ENCODE peak calls at places on chromosomes 16 and 17, in ten cellular contexts. One of them, this sample, is unnamed.

GRCh38 chr16:86251682-86252081 is 258.6 kb upstream of the FOXF1 start:
- DNase-seq in neural progenitor cell: no peak
- DNase-seq in CD4-positive, CD25-positive, alpha-beta regulatory T cell: no peak
- DNase-seq in A549: no peak
- DNase-seq in tibial artery: no peak
- DNase-seq in CD4-positive, alpha-beta T cell: no peak
- DNase-seq in heart right ventricle: no peak
- DNase-seq in effector memory CD4-positive, alpha-beta T cell: no peak
- DNase-seq in aorta: no peak
- DNase-seq in RWPE1: no peak
- DNase-seq in this sample: no peak

GRCh38 chr16:11049396-11050059 is 105.2 kb downstream of the CLEC16A start:
- DNase-seq in neural progenitor cell: peak
- DNase-seq in CD4-positive, CD25-positive, alpha-beta regulatory T cell: no peak
- DNase-seq in A549: peak
- DNase-seq in tibial artery: no peak
- DNase-seq in CD4-positive, alpha-beta T cell: no peak
- DNase-seq in heart right ventricle: no peak
- DNase-seq in effector memory CD4-positive, alpha-beta T cell: no peak
- DNase-seq in aorta: no peak
- DNase-seq in RWPE1: peak
- DNase-seq in this sample: no peak

GRCh38 chr16:10895053-10895946 is 18.3 kb downstream of the CIITA start:
- DNase-seq in neural progenitor cell: peak
- DNase-seq in CD4-positive, CD25-positive, alpha-beta regulatory T cell: no peak
- DNase-seq in A549: no peak
- DNase-seq in tibial artery: no peak
- DNase-seq in CD4-positive, alpha-beta T cell: peak
- DNase-seq in heart right ventricle: peak
- DNase-seq in effector memory CD4-positive, alpha-beta T cell: no peak
- DNase-seq in aorta: peak
- DNase-seq in RWPE1: peak
- DNase-seq in this sample: no peak

GRCh38 chr16:82156761-82157654 is 13.0 kb downstream of the MPHOSPH6 start:
- DNase-seq in neural progenitor cell: no peak
- DNase-seq in CD4-positive, CD25-positive, alpha-beta regulatory T cell: no peak
- DNase-seq in A549: no peak
- DNase-seq in tibial artery: no peak
- DNase-seq in CD4-positive, alpha-beta T cell: no peak
- DNase-seq in heart right ventricle: no peak
- DNase-seq in effector memory CD4-positive, alpha-beta T cell: no peak
- DNase-seq in aorta: no peak
- DNase-seq in RWPE1: no peak
- DNase-seq in this sample: no peak

GRCh38 chr17:75271955-75272847 is 1.2 kb upstream of the MIF4GD start:
- DNase-seq in neural progenitor cell: no peak
- DNase-seq in CD4-positive, CD25-positive, alpha-beta regulatory T cell: no peak
- DNase-seq in A549: peak
- DNase-seq in tibial artery: no peak
- DNase-seq in CD4-positive, alpha-beta T cell: no peak
- DNase-seq in heart right ventricle: peak
- DNase-seq in effector memory CD4-positive, alpha-beta T cell: no peak
- DNase-seq in aorta: peak
- DNase-seq in RWPE1: no peak
- DNase-seq in this sample: no peak

GRCh38 chr17:41448506-41448905 is 7.7 kb upstream of the KRT38 start:
- DNase-seq in neural progenitor cell: no peak
- DNase-seq in CD4-positive, CD25-positive, alpha-beta regulatory T cell: no peak
- DNase-seq in A549: no peak
- DNase-seq in tibial artery: no peak
- DNase-seq in CD4-positive, alpha-beta T cell: no peak
- DNase-seq in heart right ventricle: no peak
- DNase-seq in effector memory CD4-positive, alpha-beta T cell: no peak
- DNase-seq in aorta: no peak
- DNase-seq in RWPE1: no peak
- DNase-seq in this sample: no peak

GRCh38 chr16:81502396-81503060 is 57.9 kb downstream of the CMIP start:
- DNase-seq in neural progenitor cell: no peak
- DNase-seq in CD4-positive, CD25-positive, alpha-beta regulatory T cell: no peak
- DNase-seq in A549: no peak
- DNase-seq in tibial artery: no peak
- DNase-seq in CD4-positive, alpha-beta T cell: no peak
- DNase-seq in heart right ventricle: no peak
- DNase-seq in effector memory CD4-positive, alpha-beta T cell: no peak
- DNase-seq in aorta: no peak
- DNase-seq in RWPE1: no peak
- DNase-seq in this sample: no peak

GRCh38 chr16:47848481-47849109 is 307.2 kb downstream of the ABCC12 start:
- DNase-seq in neural progenitor cell: peak
- DNase-seq in CD4-positive, CD25-positive, alpha-beta regulatory T cell: no peak
- DNase-seq in A549: no peak
- DNase-seq in tibial artery: no peak
- DNase-seq in CD4-positive, alpha-beta T cell: no peak
- DNase-seq in heart right ventricle: no peak
- DNase-seq in effector memory CD4-positive, alpha-beta T cell: no peak
- DNase-seq in aorta: no peak
- DNase-seq in RWPE1: peak
- DNase-seq in this sample: peak

GRCh38 chr17:31132977-31133376 is 38.2 kb downstream of the NF1 start:
- DNase-seq in neural progenitor cell: no peak
- DNase-seq in CD4-positive, CD25-positive, alpha-beta regulatory T cell: no peak
- DNase-seq in A549: no peak
- DNase-seq in tibial artery: no peak
- DNase-seq in CD4-positive, alpha-beta T cell: no peak
- DNase-seq in heart right ventricle: no peak
- DNase-seq in effector memory CD4-positive, alpha-beta T cell: no peak
- DNase-seq in aorta: no peak
- DNase-seq in RWPE1: no peak
- DNase-seq in this sample: no peak

GRCh38 chr17:61211233-61211632 is 188.4 kb upstream of the TBX2 start:
- DNase-seq in neural progenitor cell: peak
- DNase-seq in CD4-positive, CD25-positive, alpha-beta regulatory T cell: no peak
- DNase-seq in A549: no peak
- DNase-seq in tibial artery: no peak
- DNase-seq in CD4-positive, alpha-beta T cell: no peak
- DNase-seq in heart right ventricle: no peak
- DNase-seq in effector memory CD4-positive, alpha-beta T cell: no peak
- DNase-seq in aorta: no peak
- DNase-seq in RWPE1: no peak
- DNase-seq in this sample: no peak

GRCh38 chr17:16374539-16374938 is 6.4 kb upstream of the UBB start:
- DNase-seq in neural progenitor cell: no peak
- DNase-seq in CD4-positive, CD25-positive, alpha-beta regulatory T cell: no peak
- DNase-seq in A549: no peak
- DNase-seq in tibial artery: no peak
- DNase-seq in CD4-positive, alpha-beta T cell: no peak
- DNase-seq in heart right ventricle: no peak
- DNase-seq in effector memory CD4-positive, alpha-beta T cell: no peak
- DNase-seq in aorta: peak
- DNase-seq in RWPE1: no peak
- DNase-seq in this sample: no peak

GRCh38 chr17:15343749-15344148 is 2.4 kb upstream of the TEKT3 start:
- DNase-seq in neural progenitor cell: no peak
- DNase-seq in CD4-positive, CD25-positive, alpha-beta regulatory T cell: no peak
- DNase-seq in A549: peak
- DNase-seq in tibial artery: no peak
- DNase-seq in CD4-positive, alpha-beta T cell: no peak
- DNase-seq in heart right ventricle: no peak
- DNase-seq in effector memory CD4-positive, alpha-beta T cell: no peak
- DNase-seq in aorta: no peak
- DNase-seq in RWPE1: peak
- DNase-seq in this sample: no peak

DNA sequence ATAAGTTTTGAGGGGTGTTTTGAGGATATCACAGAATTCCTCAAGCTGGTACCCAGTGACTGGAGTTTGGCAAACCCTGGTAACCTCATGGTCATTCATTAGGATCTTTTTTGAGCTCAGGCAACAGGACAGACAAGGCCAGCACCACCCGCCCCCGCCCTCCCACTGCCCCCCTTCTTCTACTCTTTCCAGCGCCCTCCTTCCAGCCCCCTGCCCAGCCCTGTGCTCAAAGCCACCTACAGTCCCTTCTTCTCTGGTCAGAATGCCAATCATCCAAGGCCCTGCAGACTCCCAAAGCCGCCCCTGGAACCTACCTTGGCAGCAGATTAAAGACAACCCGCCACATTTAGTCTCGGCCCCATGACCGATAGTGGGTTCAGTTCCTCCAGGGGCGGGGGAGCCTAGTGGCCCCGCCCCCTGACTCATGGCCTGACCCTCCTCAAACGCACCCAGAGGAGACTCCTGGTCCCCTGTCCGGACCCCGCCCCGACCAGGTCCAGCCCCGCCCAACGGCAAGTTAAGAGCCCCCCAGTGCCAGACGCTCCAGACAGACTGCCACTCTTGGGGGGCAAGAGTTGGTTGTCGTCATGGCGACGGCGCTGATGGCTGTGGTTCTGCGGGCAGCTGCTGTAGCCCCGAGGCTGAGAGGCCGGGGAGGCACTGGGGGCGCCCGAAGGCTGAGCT is at the start of gene NAGS:
- DNase-seq in neural progenitor cell: peak
- DNase-seq in CD4-positive, CD25-positive, alpha-beta regulatory T cell: no peak
- DNase-seq in A549: no peak
- DNase-seq in tibial artery: no peak
- DNase-seq in CD4-positive, alpha-beta T cell: no peak
- DNase-seq in heart right ventricle: no peak
- DNase-seq in effector memory CD4-positive, alpha-beta T cell: no peak
- DNase-seq in aorta: no peak
- DNase-seq in RWPE1: peak
- DNase-seq in this sample: no peak
- H3K27ac ChIP-seq in neural progenitor cell: no peak
- H3K27ac ChIP-seq in CD4-positive, CD25-positive, alpha-beta regulatory T cell: no peak
- H3K27ac ChIP-seq in A549: no peak
- H3K27ac ChIP-seq in tibial artery: no peak
- H3K27ac ChIP-seq in CD4-positive, alpha-beta T cell: no peak
- H3K27ac ChIP-seq in heart right ventricle: no peak
- H3K27ac ChIP-seq in effector memory CD4-positive, alpha-beta T cell: no peak
- H3K27ac ChIP-seq in aorta: no peak
- H3K27ac ChIP-seq in RWPE1: peak
- H3K27ac ChIP-seq in this sample: peak

GRCh38 chr16:19829844-19830703 is 54.6 kb downstream of the GPRC5B start:
- DNase-seq in neural progenitor cell: no peak
- DNase-seq in CD4-positive, CD25-positive, alpha-beta regulatory T cell: no peak
- DNase-seq in A549: no peak
- DNase-seq in tibial artery: no peak
- DNase-seq in CD4-positive, alpha-beta T cell: no peak
- DNase-seq in heart right ventricle: no peak
- DNase-seq in effector memory CD4-positive, alpha-beta T cell: no peak
- DNase-seq in aorta: no peak
- DNase-seq in RWPE1: no peak
- DNase-seq in this sample: no peak

GRCh38 chr16:19833176-19833575 is 51.5 kb downstream of the GPRC5B start:
- DNase-seq in neural progenitor cell: no peak
- DNase-seq in CD4-positive, CD25-positive, alpha-beta regulatory T cell: no peak
- DNase-seq in A549: no peak
- DNase-seq in tibial artery: no peak
- DNase-seq in CD4-positive, alpha-beta T cell: no peak
- DNase-seq in heart right ventricle: no peak
- DNase-seq in effector memory CD4-positive, alpha-beta T cell: no peak
- DNase-seq in aorta: no peak
- DNase-seq in RWPE1: no peak
- DNase-seq in this sample: no peak

GRCh38 chr16:19831678-19832077 is 53.0 kb downstream of the GPRC5B start:
- DNase-seq in neural progenitor cell: no peak
- DNase-seq in CD4-positive, CD25-positive, alpha-beta regulatory T cell: no peak
- DNase-seq in A549: peak
- DNase-seq in tibial artery: no peak
- DNase-seq in CD4-positive, alpha-beta T cell: no peak
- DNase-seq in heart right ventricle: no peak
- DNase-seq in effector memory CD4-positive, alpha-beta T cell: no peak
- DNase-seq in aorta: no peak
- DNase-seq in RWPE1: peak
- DNase-seq in this sample: no peak

GRCh38 chr16:19833581-19833980 is 51.1 kb downstream of the GPRC5B start:
- DNase-seq in neural progenitor cell: no peak
- DNase-seq in CD4-positive, CD25-positive, alpha-beta regulatory T cell: no peak
- DNase-seq in A549: no peak
- DNase-seq in tibial artery: no peak
- DNase-seq in CD4-positive, alpha-beta T cell: no peak
- DNase-seq in heart right ventricle: no peak
- DNase-seq in effector memory CD4-positive, alpha-beta T cell: no peak
- DNase-seq in aorta: no peak
- DNase-seq in RWPE1: no peak
- DNase-seq in this sample: no peak

DNA sequence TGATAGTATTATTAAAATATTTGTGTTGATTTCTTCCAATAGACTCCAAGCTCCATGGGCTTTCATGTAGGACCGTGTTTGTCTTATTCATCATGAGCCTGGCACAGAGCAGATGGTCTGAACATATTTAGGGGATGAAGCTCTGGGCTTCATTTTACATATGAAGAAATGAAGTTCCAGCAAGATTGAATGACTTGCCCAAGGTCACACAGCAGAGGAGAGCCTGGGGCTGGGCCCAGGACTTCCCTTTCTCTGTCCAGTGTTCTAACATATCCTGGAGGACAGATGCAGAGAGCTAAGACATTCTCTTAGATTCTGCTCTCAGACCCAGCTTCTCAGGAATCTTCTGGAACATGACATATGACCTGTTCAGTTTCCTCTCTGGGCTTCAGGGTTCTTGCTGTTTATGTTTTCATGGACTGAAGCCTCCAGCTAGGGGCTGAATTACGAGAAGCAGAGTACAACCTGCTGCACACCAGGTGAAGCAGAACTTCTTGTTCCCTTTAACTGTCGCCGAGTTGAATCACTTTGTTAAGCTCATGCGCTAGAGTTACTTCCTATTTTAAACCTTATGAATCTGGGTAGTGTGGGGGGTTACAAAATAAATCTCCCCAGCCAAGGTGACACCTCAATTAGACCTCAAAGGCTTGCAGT is 53.6 kb downstream of the GPRC5B start:
- DNase-seq in neural progenitor cell: no peak
- DNase-seq in CD4-positive, CD25-positive, alpha-beta regulatory T cell: no peak
- DNase-seq in A549: no peak
- DNase-seq in tibial artery: no peak
- DNase-seq in CD4-positive, alpha-beta T cell: no peak
- DNase-seq in heart right ventricle: no peak
- DNase-seq in effector memory CD4-positive, alpha-beta T cell: no peak
- DNase-seq in aorta: no peak
- DNase-seq in RWPE1: no peak
- DNase-seq in this sample: no peak
- H3K27ac ChIP-seq in neural progenitor cell: no peak
- H3K27ac ChIP-seq in CD4-positive, CD25-positive, alpha-beta regulatory T cell: no peak
- H3K27ac ChIP-seq in A549: no peak
- H3K27ac ChIP-seq in tibial artery: no peak
- H3K27ac ChIP-seq in CD4-positive, alpha-beta T cell: no peak
- H3K27ac ChIP-seq in heart right ventricle: peak
- H3K27ac ChIP-seq in effector memory CD4-positive, alpha-beta T cell: no peak
- H3K27ac ChIP-seq in aorta: no peak
- H3K27ac ChIP-seq in RWPE1: no peak
- H3K27ac ChIP-seq in this sample: no peak

GRCh38 chr17:73785466-73785865 is 141.2 kb upstream of the SDK2 start:
- DNase-seq in neural progenitor cell: peak
- DNase-seq in CD4-positive, CD25-positive, alpha-beta regulatory T cell: no peak
- DNase-seq in A549: no peak
- DNase-seq in tibial artery: no peak
- DNase-seq in CD4-positive, alpha-beta T cell: no peak
- DNase-seq in heart right ventricle: no peak
- DNase-seq in effector memory CD4-positive, alpha-beta T cell: no peak
- DNase-seq in aorta: no peak
- DNase-seq in RWPE1: no peak
- DNase-seq in this sample: no peak
- H3K27ac ChIP-seq in neural progenitor cell: peak
- H3K27ac ChIP-seq in CD4-positive, CD25-positive, alpha-beta regulatory T cell: no peak
- H3K27ac ChIP-seq in A549: peak
- H3K27ac ChIP-seq in tibial artery: no peak
- H3K27ac ChIP-seq in CD4-positive, alpha-beta T cell: no peak
- H3K27ac ChIP-seq in heart right ventricle: no peak
- H3K27ac ChIP-seq in effector memory CD4-positive, alpha-beta T cell: no peak
- H3K27ac ChIP-seq in aorta: no peak
- H3K27ac ChIP-seq in RWPE1: no peak
- H3K27ac ChIP-seq in this sample: no peak

GRCh38 chr16:15781650-15782049 is 75.2 kb downstream of the MYH11 start:
- DNase-seq in neural progenitor cell: no peak
- DNase-seq in CD4-positive, CD25-positive, alpha-beta regulatory T cell: no peak
- DNase-seq in A549: no peak
- DNase-seq in tibial artery: no peak
- DNase-seq in CD4-positive, alpha-beta T cell: no peak
- DNase-seq in heart right ventricle: no peak
- DNase-seq in effector memory CD4-positive, alpha-beta T cell: no peak
- DNase-seq in aorta: no peak
- DNase-seq in RWPE1: no peak
- DNase-seq in this sample: no peak
- H3K27ac ChIP-seq in neural progenitor cell: no peak
- H3K27ac ChIP-seq in CD4-positive, CD25-positive, alpha-beta regulatory T cell: no peak
- H3K27ac ChIP-seq in A549: no peak
- H3K27ac ChIP-seq in tibial artery: peak
- H3K27ac ChIP-seq in CD4-positive, alpha-beta T cell: no peak
- H3K27ac ChIP-seq in heart right ventricle: no peak
- H3K27ac ChIP-seq in effector memory CD4-positive, alpha-beta T cell: no peak
- H3K27ac ChIP-seq in aorta: no peak
- H3K27ac ChIP-seq in RWPE1: no peak
- H3K27ac ChIP-seq in this sample: no peak

This sample was measured in epithelial cell of prostate.